ENCODE peak calls at places on chromosomes 6 and 20, in four cellular contexts. One of them, this sample, is unnamed.

GRCh38 chr20:11676618-11677289 is 240.9 kb upstream of the BTBD3 start:
- DNase-seq in sigmoid colon: no peak
- DNase-seq in tibial nerve: no peak
- DNase-seq in A549: peak; percentile 65
- DNase-seq in this sample: peak; percentile 56

GRCh38 chr20:57292611-57293010 is 26.2 kb upstream of the BMP7 start:
- DNase-seq in sigmoid colon: no peak
- DNase-seq in tibial nerve: no peak
- DNase-seq in A549: no peak
- DNase-seq in this sample: no peak

GRCh38 chr6:46926481-46926880 is 4.7 kb upstream of the ADGRF5 start:
- DNase-seq in sigmoid colon: no peak
- DNase-seq in tibial nerve: no peak
- DNase-seq in A549: peak; percentile 55
- DNase-seq in this sample: no peak

GRCh38 chr6:1554881-1555569 is 54.7 kb upstream of the FOXC1 start:
- DNase-seq in sigmoid colon: peak; percentile 86
- DNase-seq in tibial nerve: peak; percentile 63
- DNase-seq in A549: peak; percentile 70
- DNase-seq in this sample: peak; percentile 14

GRCh38 chr6:159727717-159728440 is 573 bp downstream of the WTAP start:
- DNase-seq in sigmoid colon: no peak
- DNase-seq in tibial nerve: no peak
- DNase-seq in A549: no peak
- DNase-seq in this sample: peak; percentile 87

GRCh38 chr20:47318596-47319516 is 37.6 kb downstream of the ZMYND8 start:
- DNase-seq in sigmoid colon: peak; percentile 96
- DNase-seq in tibial nerve: peak; percentile 73
- DNase-seq in A549: peak; percentile 61
- DNase-seq in this sample: peak; percentile 69

GRCh38 chr6:148737806-148738205 is 9.0 kb upstream of the UST start:
- DNase-seq in sigmoid colon: no peak
- DNase-seq in tibial nerve: no peak
- DNase-seq in A549: no peak
- DNase-seq in this sample: no peak

GRCh38 chr6:16276991-16277981 is 38.9 kb downstream of the GMPR start:
- DNase-seq in sigmoid colon: peak; percentile 72
- DNase-seq in tibial nerve: peak; percentile 16
- DNase-seq in A549: peak; percentile 80
- DNase-seq in this sample: peak; percentile 93

GRCh38 chr20:57902478-57902877 is 192.7 kb upstream of the PMEPA1 start:
- DNase-seq in sigmoid colon: no peak
- DNase-seq in tibial nerve: no peak
- DNase-seq in A549: no peak
- DNase-seq in this sample: no peak

GRCh38 chr6:127834136-127834535 is 66.7 kb downstream of the THEMIS start:
- DNase-seq in sigmoid colon: no peak
- DNase-seq in tibial nerve: no peak
- DNase-seq in A549: no peak
- DNase-seq in this sample: no peak

GRCh38 chr6:125910518-125910917 is 46.1 kb upstream of the HINT3 start:
- DNase-seq in sigmoid colon: no peak
- DNase-seq in tibial nerve: no peak
- DNase-seq in A549: no peak
- DNase-seq in this sample: no peak

GRCh38 chr6:99745651-99746050 is 139.0 kb downstream of the PRDM13 start:
- DNase-seq in sigmoid colon: no peak
- DNase-seq in tibial nerve: no peak
- DNase-seq in A549: peak; percentile 9
- DNase-seq in this sample: no peak

GRCh38 chr6:108937170-108937569 is 88.9 kb downstream of the ARMC2 start:
- DNase-seq in sigmoid colon: no peak
- DNase-seq in tibial nerve: no peak
- DNase-seq in A549: no peak
- DNase-seq in this sample: no peak
- TF ChIP-seq POLR2A in sigmoid colon: no peak
- TF ChIP-seq POLR2A in tibial nerve: no peak
- TF ChIP-seq POLR2A in A549: no peak
- TF ChIP-seq POLR2A in this sample: no peak

DNA sequence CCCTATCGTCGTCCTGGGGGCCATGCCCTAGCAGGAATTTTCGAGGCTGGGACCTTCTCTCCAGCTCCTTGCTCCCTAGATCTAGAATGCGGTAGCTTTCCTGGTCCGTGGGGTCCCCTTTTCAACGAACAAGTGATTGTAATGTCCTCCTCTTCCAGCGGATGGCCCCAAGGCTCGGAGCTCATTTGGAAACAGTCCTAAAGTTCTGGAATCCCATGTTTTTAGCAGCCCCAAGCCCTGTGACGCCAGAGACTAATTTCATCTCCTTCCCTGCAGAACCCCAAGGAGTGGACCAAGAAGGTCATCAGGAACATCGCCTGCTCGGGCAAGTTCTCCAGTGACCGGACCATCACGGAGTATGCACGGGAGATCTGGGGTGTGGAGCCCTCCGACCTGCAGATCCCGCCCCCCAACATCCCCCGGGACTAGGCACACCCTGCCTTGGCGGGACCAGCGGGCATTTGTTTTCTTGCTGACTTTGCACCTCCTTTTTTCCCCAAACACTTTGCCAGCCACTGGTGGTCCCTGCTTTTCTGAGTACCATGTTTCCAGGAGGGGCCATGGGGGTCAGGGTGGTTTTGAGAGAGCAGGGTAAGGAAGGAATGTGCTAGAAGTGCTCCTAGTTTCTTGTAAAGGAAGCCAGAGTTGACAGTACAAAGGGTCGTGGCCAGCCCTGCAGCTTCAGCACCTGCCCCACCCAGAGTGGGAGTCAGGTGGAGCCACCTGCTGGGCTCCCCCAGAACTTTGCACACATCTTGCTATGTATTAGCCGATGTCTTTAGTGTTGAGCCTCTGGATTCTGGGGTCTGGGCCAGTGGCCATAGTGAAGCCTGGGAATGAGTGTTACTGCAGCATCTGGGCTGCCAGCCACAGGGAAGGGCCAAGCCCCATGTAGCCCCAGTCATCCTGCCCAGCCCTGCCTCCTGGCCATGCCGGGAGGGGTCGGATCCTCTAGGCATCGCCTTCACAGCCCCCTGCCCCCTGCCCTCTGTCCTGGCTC is 48.5 kb downstream of the PYGB start:
- DNase-seq in sigmoid colon: no peak
- DNase-seq in tibial nerve: no peak
- DNase-seq in A549: peak; percentile 54
- DNase-seq in this sample: peak; percentile 46
- TF ChIP-seq POLR2A in sigmoid colon: no peak
- TF ChIP-seq POLR2A in tibial nerve: no peak
- TF ChIP-seq POLR2A in A549: peak; percentile 8
- TF ChIP-seq POLR2A in this sample: no peak

GRCh38 chr20:16914277-16914676 is 166.1 kb downstream of the OTOR start:
- DNase-seq in sigmoid colon: no peak
- DNase-seq in tibial nerve: no peak
- DNase-seq in A549: no peak
- DNase-seq in this sample: no peak

GRCh38 chr20:16916165-16916564 is 168.0 kb downstream of the OTOR start:
- DNase-seq in sigmoid colon: no peak
- DNase-seq in tibial nerve: no peak
- DNase-seq in A549: no peak
- DNase-seq in this sample: no peak

GRCh38 chr20:16922834-16923233 is 174.7 kb downstream of the OTOR start:
- DNase-seq in sigmoid colon: no peak
- DNase-seq in tibial nerve: no peak
- DNase-seq in A549: peak; percentile 47
- DNase-seq in this sample: no peak

GRCh38 chr20:16919841-16920240 is 171.7 kb downstream of the OTOR start:
- DNase-seq in sigmoid colon: no peak
- DNase-seq in tibial nerve: no peak
- DNase-seq in A549: no peak
- DNase-seq in this sample: no peak

GRCh38 chr20:16918366-16918765 is 170.2 kb downstream of the OTOR start:
- DNase-seq in sigmoid colon: no peak
- DNase-seq in tibial nerve: no peak
- DNase-seq in A549: no peak
- DNase-seq in this sample: no peak
- TF ChIP-seq POLR2A in sigmoid colon: no peak
- TF ChIP-seq POLR2A in tibial nerve: no peak
- TF ChIP-seq POLR2A in A549: no peak
- TF ChIP-seq POLR2A in this sample: no peak

DNA sequence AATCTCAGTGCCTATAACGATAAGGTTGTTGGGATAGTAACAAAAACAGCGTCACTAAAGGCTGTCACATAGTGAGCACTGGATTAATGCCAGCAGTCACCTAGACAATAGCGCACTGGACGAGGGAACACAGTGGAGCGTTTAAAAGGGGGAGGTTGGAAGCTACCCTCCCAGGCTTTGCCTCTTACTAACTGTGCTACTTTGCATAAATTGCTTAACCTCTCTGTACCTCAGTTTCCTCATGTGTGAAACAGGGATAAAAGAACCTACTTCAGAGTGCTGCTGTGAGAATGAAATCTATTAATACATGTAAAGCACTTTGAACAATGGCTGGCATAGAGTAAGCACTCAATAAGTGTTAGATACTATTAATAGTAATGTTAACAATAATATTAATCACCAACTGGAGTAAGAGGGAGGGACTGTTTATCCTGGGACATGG is 10.5 kb downstream of the BCL2L1 start:
- DNase-seq in sigmoid colon: peak; percentile 65
- DNase-seq in tibial nerve: no peak
- DNase-seq in A549: no peak
- DNase-seq in this sample: peak; percentile 52
- TF ChIP-seq POLR2A in sigmoid colon: no peak
- TF ChIP-seq POLR2A in tibial nerve: no peak
- TF ChIP-seq POLR2A in A549: no peak
- TF ChIP-seq POLR2A in this sample: no peak

DNA sequence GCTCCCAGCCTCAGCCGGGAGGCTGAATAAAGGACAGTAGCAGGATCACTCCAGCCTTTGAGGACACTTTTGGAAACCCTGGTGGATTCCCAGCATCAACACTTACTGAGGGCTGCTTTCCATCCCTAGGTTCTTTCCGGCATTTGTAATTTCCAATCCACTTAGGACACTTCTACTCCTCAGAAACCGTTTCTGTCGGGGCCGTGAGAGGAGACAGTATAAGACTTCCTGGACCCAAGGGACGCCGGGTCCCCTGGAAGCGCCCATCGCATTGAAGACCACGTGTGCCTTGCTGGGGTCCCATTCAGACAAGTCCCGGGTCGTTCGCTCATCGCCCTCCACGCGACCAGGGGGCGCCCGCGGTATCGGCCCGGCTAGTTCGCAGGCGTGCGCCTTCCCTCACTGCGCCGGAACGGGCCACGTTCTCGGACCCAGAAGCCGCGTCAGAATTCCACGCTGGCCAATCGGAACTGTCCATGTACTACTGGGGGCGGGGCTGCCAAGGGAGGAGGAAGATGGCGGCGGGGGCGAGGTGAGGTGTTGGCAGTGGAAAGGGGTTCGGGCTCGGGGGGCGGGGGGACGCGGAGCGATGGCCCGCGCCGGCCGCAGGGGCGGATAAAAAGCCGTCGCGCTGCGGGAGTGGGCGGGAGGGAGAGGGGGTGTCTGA is at the start of gene NUS1:
- DNase-seq in sigmoid colon: peak; percentile 98
- DNase-seq in tibial nerve: peak; percentile 97
- DNase-seq in A549: peak; percentile 94
- DNase-seq in this sample: peak; percentile 99
- TF ChIP-seq POLR2A in sigmoid colon: peak; percentile 24
- TF ChIP-seq POLR2A in tibial nerve: peak; percentile 46
- TF ChIP-seq POLR2A in A549: peak; percentile 17
- TF ChIP-seq POLR2A in this sample: peak; percentile 69

DNA sequence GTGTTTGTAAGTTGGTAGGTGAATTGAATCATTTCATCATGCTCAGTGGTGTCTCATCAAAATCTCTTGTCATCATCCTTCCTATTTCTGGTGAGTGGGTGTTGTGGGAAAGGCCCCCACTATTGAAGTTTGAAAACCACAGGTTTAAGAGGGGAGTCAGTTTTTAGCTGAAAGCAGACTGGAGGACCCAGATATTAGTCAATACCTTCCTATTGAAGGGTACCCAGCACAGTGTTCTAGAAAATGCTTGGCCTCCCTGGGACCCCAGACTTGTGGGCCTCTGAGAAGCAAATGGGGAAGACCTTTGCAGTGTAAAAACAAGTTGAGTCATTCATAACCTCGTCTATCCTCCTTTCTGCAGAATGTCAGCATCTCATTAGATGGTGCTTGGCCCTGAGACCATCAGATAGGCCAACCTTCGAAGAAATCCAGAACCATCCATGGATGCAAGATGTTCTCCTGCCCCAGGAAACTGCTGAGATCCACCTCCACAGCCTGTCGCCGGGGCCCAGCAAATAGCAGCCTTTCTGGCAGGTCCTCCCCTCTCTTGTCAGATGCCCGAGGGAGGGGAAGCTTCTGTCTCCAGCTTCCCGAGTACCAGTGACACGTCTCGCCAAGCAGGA is 3.7 kb downstream of the PIM1 start:
- DNase-seq in sigmoid colon: no peak
- DNase-seq in tibial nerve: no peak
- DNase-seq in A549: no peak
- DNase-seq in this sample: peak; percentile 86
- TF ChIP-seq POLR2A in sigmoid colon: no peak
- TF ChIP-seq POLR2A in tibial nerve: no peak
- TF ChIP-seq POLR2A in A549: no peak
- TF ChIP-seq POLR2A in this sample: peak; percentile 77

This sample was measured in erythroblast.